ENCODE peak calls at places on chromosomes 1 and 21, in seven cellular contexts. I, G, L, X, Q, F and J are unnamed samples. For H3K4me1, the result is how much of the 10 kb centered on the place peaks cover.

GRCh38 chr1:41521766-41522165 is 37.3 kb upstream of the EDN2 start:
- DNase-seq in I (no peak), G (peak), L (no peak), X (no peak), Q (no peak), F (no peak), J (no peak)

GRCh38 chr21:43892984-43893535 is 28.0 kb downstream of the AGPAT3 start:
- DNase-seq in I (no peak), G (no peak), L (no peak), X (no peak), Q (no peak), F (no peak), J (no peak)

GRCh38 chr1:234139966-234140365 is 233.3 kb upstream of the COA6 start:
- DNase-seq in I (no peak), G (no peak), L (no peak), X (no peak), Q (peak), F (no peak), J (no peak)

GRCh38 chr1:158814970-158815369 is 16.2 kb upstream of the MNDA start:
- DNase-seq in I (no peak), G (no peak), L (no peak), X (no peak), Q (no peak), F (no peak), J (no peak)

GRCh38 chr21:44063151-44063912 is 43.9 kb upstream of the PWP2 start:
- DNase-seq in I (no peak), G (no peak), L (no peak), X (no peak), Q (no peak), F (peak), J (no peak)

GRCh38 chr1:184973308-184974085 is 811 bp downstream of the NIBAN1 start:
- DNase-seq in I (peak), G (peak), L (peak), X (peak), Q (peak), F (peak), J (peak)

GRCh38 chr1:41833519-41834000 is 85.2 kb downstream of the HIVEP3 start:
- DNase-seq in I (no peak), G (no peak), L (no peak), X (no peak), Q (no peak), F (no peak), J (no peak)

GRCh38 chr1:172537366-172537765 is 4.4 kb downstream of the SUCO start:
- DNase-seq in I (no peak), G (no peak), L (no peak), X (no peak), Q (no peak), F (no peak), J (no peak)

GRCh38 chr1:234780531-234781162 is 170.7 kb upstream of the IRF2BP2 start:
- DNase-seq in I (no peak), G (peak), L (no peak), X (no peak), Q (peak), F (no peak), J (no peak)

GRCh38 chr1:162914601-162915000 is 53.6 kb upstream of the CCDC190 start:
- DNase-seq in I (no peak), G (no peak), L (no peak), X (no peak), Q (no peak), F (no peak), J (no peak)

GRCh38 chr1:207333620-207334019 is 12.1 kb downstream of the CD55 start:
- DNase-seq in I (no peak), G (no peak), L (no peak), X (no peak), Q (no peak), F (no peak), J (no peak)

GRCh38 chr1:16375521-16376359 is 8.7 kb downstream of the SZRD1 start:
- DNase-seq in I (no peak), G (no peak), L (no peak), X (no peak), Q (no peak), F (no peak), J (no peak)

GRCh38 chr1:201456499-201457309 is 12.3 kb downstream of the PHLDA3 start:
- DNase-seq in I (peak), G (peak), L (peak), X (peak), Q (no peak), F (no peak), J (peak)

GRCh38 chr1:117655220-117655577 is 49.4 kb downstream of the TENT5C start:
- DNase-seq in I (no peak), G (no peak), L (no peak), X (no peak), Q (peak), F (no peak), J (peak)

GRCh38 chr21:45800339-45801080 is 157.0 kb downstream of the PCBP3 start:
- DNase-seq in I (no peak), G (no peak), L (peak), X (no peak), Q (no peak), F (no peak), J (no peak)

GRCh38 chr1:170424346-170424745 is 107.6 kb upstream of the GORAB start:
- DNase-seq in I (no peak), G (peak), L (no peak), X (no peak), Q (no peak), F (no peak), J (no peak)

GRCh38 chr1:56120021-56120420 is 459.3 kb downstream of the PLPP3 start:
- DNase-seq in I (no peak), G (no peak), L (no peak), X (no peak), Q (no peak), F (no peak), J (no peak)

GRCh38 chr1:185284533-185285244 is 32.4 kb downstream of the IVNS1ABP start:
- DNase-seq in I (no peak), G (peak), L (no peak), X (no peak), Q (no peak), F (no peak), J (no peak)

DNA sequence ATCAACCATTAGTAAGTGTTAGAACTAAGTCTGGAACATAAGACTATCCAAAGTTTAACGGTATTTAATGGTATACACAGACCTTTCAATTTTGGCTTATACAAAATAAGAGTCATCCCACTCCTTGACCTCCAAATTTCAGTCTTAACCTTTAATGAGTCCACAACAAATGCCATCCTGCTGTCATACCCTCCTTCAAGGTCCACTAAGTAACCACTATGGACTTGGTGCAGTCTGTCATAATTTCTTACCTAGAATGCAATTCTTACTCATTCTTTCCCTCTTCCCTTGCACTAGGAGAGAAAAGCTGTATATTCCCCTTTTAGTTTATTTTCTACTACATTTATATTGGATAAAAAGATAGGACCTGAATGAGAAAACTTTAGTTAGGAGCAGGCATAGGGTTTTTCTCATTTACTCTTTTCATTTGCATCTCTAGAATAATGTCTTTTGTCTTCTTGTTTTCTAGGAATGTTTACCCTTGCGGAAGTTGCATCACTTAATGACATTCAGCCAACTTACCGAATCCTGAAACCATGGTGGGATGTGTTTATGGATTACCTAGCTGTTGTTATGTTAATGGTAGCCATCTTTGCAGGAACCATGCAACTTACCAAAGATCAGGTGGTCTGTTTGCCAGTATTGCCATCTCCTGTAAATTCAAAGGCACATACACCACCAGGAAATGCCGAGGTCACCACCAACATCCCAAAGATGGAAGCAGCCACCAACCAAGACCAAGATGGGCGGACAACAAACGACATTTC is 62.1 kb upstream of the ZNF326 start:
- DNase-seq in I (no peak), G (no peak), L (no peak), X (no peak), Q (no peak), F (no peak), J (no peak)
- H3K4me1 ChIP-seq in I (under half), G (under half), L (under half), X (under half), Q (under half), F (under half), J (under half)

GRCh38 chr1:193569696-193570269 is 383.4 kb upstream of the B3GALT2 start:
- DNase-seq in I (no peak), G (no peak), L (no peak), X (no peak), Q (no peak), F (peak), J (no peak)
- H3K27ac ChIP-seq in I (no peak), G (no peak), L (no peak), X (no peak), Q (no peak), F (no peak), J (no peak)

DNA sequence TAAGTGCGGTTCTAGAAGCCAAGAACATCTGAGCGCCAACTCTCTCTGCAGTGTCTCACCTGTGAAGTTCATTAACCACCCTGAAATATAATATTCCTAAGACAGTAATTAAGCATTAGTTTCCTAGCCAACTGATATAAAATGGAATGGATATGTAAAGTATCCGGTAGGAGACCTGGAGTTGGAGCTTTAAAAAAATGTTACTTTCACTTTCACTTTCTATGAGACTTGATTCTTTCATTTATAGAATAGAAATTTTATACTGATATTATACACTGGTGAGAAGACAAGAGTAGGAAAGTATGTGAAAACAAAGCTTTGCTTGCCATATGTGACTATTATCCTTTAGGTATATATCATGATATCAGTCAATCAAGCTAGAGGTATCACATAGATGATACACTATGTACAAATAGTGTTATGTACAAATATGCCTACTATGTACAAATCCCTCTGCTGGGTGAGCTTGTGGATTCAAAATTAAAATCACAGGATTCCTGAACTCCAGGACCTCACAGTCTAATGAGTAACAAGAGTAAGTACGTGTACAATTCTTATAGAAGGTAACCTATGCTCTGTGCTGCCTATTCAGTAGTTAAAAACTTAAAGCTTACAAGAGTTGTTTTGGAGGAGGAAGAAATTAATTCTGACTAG is 934.2 kb downstream of the TTLL7 start:
- DNase-seq in I (no peak), G (no peak), L (no peak), X (no peak), Q (no peak), F (no peak), J (no peak)
- H3K4me3 ChIP-seq in I (no peak), G (no peak), L (peak), X (no peak), Q (peak), F (no peak), J (peak)

GRCh38 chr1:112358798-112359408 is 37.1 kb upstream of the CTTNBP2NL start:
- DNase-seq in I (peak), G (peak), L (peak), X (peak), Q (peak), F (no peak), J (peak)
- H3K4me1 ChIP-seq in I (under half), G (under half), L (under half), X (under half), Q (under half), F (under half), J (under half)

DNA sequence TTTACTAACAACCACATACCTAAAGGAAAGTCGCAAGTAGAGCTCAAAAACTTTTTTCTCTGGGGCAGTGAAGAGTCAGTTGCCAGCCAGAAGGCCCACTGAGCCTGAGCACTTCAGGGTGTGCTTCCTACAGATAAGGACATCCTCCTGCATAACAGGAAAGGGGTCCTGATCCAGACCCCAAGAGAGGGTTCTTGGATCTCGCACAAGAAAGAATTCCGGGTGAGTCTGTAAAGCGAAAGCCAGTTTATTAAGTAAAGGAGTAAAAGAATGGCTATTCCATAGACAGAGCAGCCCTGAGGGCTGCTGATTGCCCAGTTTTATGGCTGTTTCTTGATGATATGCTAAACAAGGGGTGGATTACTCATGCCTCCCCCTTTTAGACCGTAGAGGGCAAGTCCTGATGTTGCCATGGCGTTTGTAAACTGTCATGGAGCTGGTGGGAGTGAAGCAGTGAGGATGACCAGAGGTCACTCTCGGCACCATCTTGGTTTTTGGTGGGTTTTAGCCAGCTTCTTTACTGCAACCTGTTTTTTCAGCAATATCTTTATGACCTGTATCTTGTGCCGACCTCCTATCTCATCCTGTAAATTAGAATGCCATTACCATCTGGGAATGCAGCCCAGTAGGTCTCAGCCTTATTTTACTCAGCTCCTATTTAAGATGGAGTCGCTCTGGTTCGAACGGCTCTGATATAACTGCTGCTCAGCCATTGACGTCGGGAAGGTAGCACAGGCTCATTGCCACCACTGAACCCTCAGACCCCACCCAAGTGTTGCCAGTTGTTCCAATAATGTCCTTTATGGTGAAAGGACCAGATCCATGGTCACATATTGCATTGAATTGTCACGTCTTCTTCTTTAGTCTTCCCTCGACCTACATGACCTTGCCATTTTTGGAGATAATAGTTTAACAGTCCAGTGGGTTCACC is 96.6 kb upstream of the ERRFI1 start:
- DNase-seq in I (no peak), G (peak), L (no peak), X (no peak), Q (no peak), F (no peak), J (no peak)
- H3K27ac ChIP-seq in I (peak), G (no peak), L (peak), X (no peak), Q (peak), F (no peak), J (peak)

DNA sequence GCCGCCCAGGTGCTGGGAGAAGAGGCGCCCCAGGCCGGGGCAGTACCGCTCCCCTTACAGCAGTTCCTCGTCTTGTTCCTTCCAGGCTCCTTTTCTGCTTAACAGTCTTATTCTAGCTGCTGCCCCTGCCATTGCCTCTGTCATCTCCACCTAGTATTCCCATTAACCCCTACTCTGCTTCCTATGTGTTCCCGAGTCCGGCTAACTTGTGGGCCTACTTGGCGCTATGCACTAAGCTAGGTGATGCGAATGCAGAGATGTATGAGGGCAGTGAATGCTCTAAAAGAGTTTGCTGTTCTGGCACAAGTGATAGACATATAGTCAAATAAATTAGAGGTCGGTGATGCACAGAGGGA is 276 bp upstream of the IQGAP3 start:
- DNase-seq in I (no peak), G (no peak), L (no peak), X (no peak), Q (no peak), F (no peak), J (no peak)
- H3K4me3 ChIP-seq in I (peak), G (no peak), L (peak), X (no peak), Q (peak), F (no peak), J (peak)